ENCODE peak calls at places on chromosome 10, in four cellular contexts. V is HFF-Myc, F is DND-41, C is anterior cingulate cortex. H is an unnamed sample.

GRCh38 chr10:604716-605631 is 84.5 kb downstream of the DIP2C start:
- DNase-seq in V (no peak), F (no peak), C (no peak), H (no peak)

GRCh38 chr10:6199131-6199733 is 3.5 kb upstream of the PFKFB3 start:
- DNase-seq in V (no peak), F (no peak), C (no peak), H (no peak)

GRCh38 chr10:116888380-116889055 is 39.2 kb downstream of the ENO4 start:
- DNase-seq in V (peak), F (no peak), C (no peak), H (no peak)

GRCh38 chr10:115141254-115141653 is 48.1 kb downstream of the ATRNL1 start:
- DNase-seq in V (no peak), F (no peak), C (no peak), H (no peak)

GRCh38 chr10:62095341-62096071 is 173.1 kb downstream of the RTKN2 start:
- DNase-seq in V (no peak), F (no peak), C (no peak), H (no peak)

GRCh38 chr10:128420623-128421022 is 294.4 kb upstream of the MKI67 start:
- DNase-seq in V (no peak), F (no peak), C (no peak), H (no peak)

GRCh38 chr10:103618575-103619423 is 125.3 kb downstream of the NEURL1 start:
- DNase-seq in V (no peak), F (no peak), C (no peak), H (no peak)

GRCh38 chr10:79385804-79386531 is 38.7 kb downstream of the PPIF start:
- DNase-seq in V (no peak), F (no peak), C (no peak), H (no peak)

GRCh38 chr10:100969175-100970075 is at the start of gene SEMA4G:
- DNase-seq in V (no peak), F (peak), C (no peak), H (peak)

GRCh38 chr10:22427101-22427500 is 81.8 kb downstream of the SPAG6 start:
- DNase-seq in V (no peak), F (no peak), C (no peak), H (no peak)

GRCh38 chr10:121741246-121741645 is 143.0 kb upstream of the FGFR2 start:
- DNase-seq in V (no peak), F (no peak), C (no peak), H (no peak)

GRCh38 chr10:1932617-1933016 is 195.3 kb upstream of the ADARB2 start:
- DNase-seq in V (no peak), F (no peak), C (no peak), H (no peak)

GRCh38 chr10:69846252-69847000 is 44.7 kb downstream of the COL13A1 start:
- DNase-seq in V (no peak), F (no peak), C (no peak), H (no peak)

GRCh38 chr10:52740913-52741675 is 31.5 kb downstream of the MBL2 start:
- DNase-seq in V (no peak), F (peak), C (no peak), H (peak)

GRCh38 chr10:130862122-130862521 is 449.4 kb downstream of the TCERG1L start:
- DNase-seq in V (no peak), F (no peak), C (no peak), H (no peak)

GRCh38 chr10:91541481-91541880 is 91.4 kb downstream of the PPP1R3C start:
- DNase-seq in V (peak), F (no peak), C (no peak), H (no peak)

GRCh38 chr10:24374134-24374915 is 165.4 kb downstream of the KIAA1217 start:
- DNase-seq in V (peak), F (no peak), C (no peak), H (no peak)

GRCh38 chr10:42955493-42955889 is 121.4 kb upstream of the RET start:
- DNase-seq in V (no peak), F (no peak), C (no peak), H (no peak)

GRCh38 chr10:35005868-35006267 is 84.3 kb downstream of the CUL2 start:
- DNase-seq in V (peak), F (no peak), C (no peak), H (peak)

GRCh38 chr10:72336259-72337038 is 18.3 kb downstream of the DNAJB12 start:
- DNase-seq in V (no peak), F (no peak), C (no peak), H (no peak)

H was measured in Jurkat, Clone E6-1.